ENCODE peak calls at places on chromosomes 2 and 18, in four cellular contexts. E, U, X and S are unnamed samples.

GRCh38 chr2:213285404-213285803 is 1.1 kb downstream of the SPAG16 start:
- DNase-seq in E (no peak), U (no peak), X (no peak), S (no peak)

GRCh38 chr2:237604960-237605359 is 14.4 kb upstream of the RAB17 start:
- DNase-seq in E (peak; percentile 64), U (no peak), X (no peak), S (no peak)

GRCh38 chr18:48796491-48797205 is 154.1 kb downstream of the SMAD7 start:
- DNase-seq in E (no peak), U (no peak), X (no peak), S (no peak)

GRCh38 chr2:188609321-188610049 is 317.8 kb downstream of the GULP1 start:
- DNase-seq in E (no peak), U (no peak), X (no peak), S (no peak)

GRCh38 chr18:23283933-23284430 is 148.7 kb downstream of the CABLES1 start:
- DNase-seq in E (peak; percentile 65), U (peak; percentile 86), X (no peak), S (peak; percentile 36)

GRCh38 chr2:158204741-158205165 is 103.1 kb downstream of the UPP2 start:
- DNase-seq in E (no peak), U (no peak), X (no peak), S (no peak)

GRCh38 chr2:11133238-11133935 is 21.9 kb upstream of the SLC66A3 start:
- DNase-seq in E (no peak), U (no peak), X (no peak), S (peak; percentile 37)

GRCh38 chr2:174259981-174260380 is 11.6 kb upstream of the OLA1 start:
- DNase-seq in E (no peak), U (no peak), X (no peak), S (no peak)

GRCh38 chr18:40577255-40577654 is 1377.8 kb upstream of the PIK3C3 start:
- DNase-seq in E (no peak), U (no peak), X (no peak), S (no peak)

GRCh38 chr2:98696167-98696566 is 34.8 kb downstream of the MGAT4A start:
- DNase-seq in E (no peak), U (no peak), X (no peak), S (no peak)

GRCh38 chr2:144683955-144684354 is 164.0 kb upstream of the ZEB2 start:
- DNase-seq in E (no peak), U (no peak), X (no peak), S (no peak)

GRCh38 chr18:45978084-45978483 is 11.0 kb upstream of the EPG5 start:
- DNase-seq in E (no peak), U (no peak), X (no peak), S (peak; percentile 17)

GRCh38 chr2:131004446-131005209 is 88.6 kb downstream of the FAM168B start:
- DNase-seq in E (no peak), U (no peak), X (no peak), S (no peak)

GRCh38 chr2:134104754-134105153 is 149.1 kb upstream of the MGAT5 start:
- DNase-seq in E (no peak), U (no peak), X (no peak), S (no peak)

GRCh38 chr2:134109725-134110124 is 144.1 kb upstream of the MGAT5 start:
- DNase-seq in E (no peak), U (no peak), X (no peak), S (no peak)

GRCh38 chr2:134108124-134108523 is 145.7 kb upstream of the MGAT5 start:
- DNase-seq in E (no peak), U (no peak), X (no peak), S (no peak)

GRCh38 chr2:134109246-134109645 is 144.6 kb upstream of the MGAT5 start:
- DNase-seq in E (no peak), U (no peak), X (no peak), S (no peak)

GRCh38 chr2:134107402-134107801 is 146.5 kb upstream of the MGAT5 start:
- DNase-seq in E (no peak), U (no peak), X (no peak), S (no peak)
- TF ChIP-seq TCF7 in E (no peak), U (no peak), X (no peak), S (no peak)

GRCh38 chr2:171346723-171347104 is 87.1 kb downstream of the METTL8 start:
- DNase-seq in E (no peak), U (no peak), X (no peak), S (no peak)

GRCh38 chr2:171345971-171346722 is 87.6 kb downstream of the METTL8 start:
- DNase-seq in E (no peak), U (no peak), X (no peak), S (no peak)

GRCh38 chr2:171341394-171341793 is 92.4 kb downstream of the METTL8 start:
- DNase-seq in E (no peak), U (no peak), X (no peak), S (no peak)

GRCh38 chr2:171344182-171344581 is 89.6 kb downstream of the METTL8 start:
- DNase-seq in E (no peak), U (no peak), X (no peak), S (no peak)

DNA sequence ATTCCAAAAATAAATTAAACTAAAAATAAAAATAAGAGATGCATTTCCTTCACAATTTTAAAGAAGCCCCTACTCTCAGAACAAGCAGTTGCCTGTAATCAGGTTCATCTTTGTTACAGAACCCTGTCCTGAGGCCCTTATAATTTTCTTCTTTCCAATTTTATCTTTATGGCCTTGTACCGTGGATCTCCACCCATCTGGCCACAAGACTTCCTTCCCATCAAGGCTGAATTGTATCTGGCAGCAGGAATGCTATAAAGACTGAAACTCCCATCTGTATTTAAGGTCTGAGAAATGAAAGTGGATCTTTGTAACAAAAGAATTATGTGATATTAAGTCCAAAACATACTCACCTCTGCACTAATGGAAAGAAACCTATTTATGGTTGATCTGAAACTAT is 91.8 kb downstream of the METTL8 start:
- DNase-seq in E (no peak), U (no peak), X (no peak), S (no peak)
- TF ChIP-seq CBFB in E (no peak), U (no peak), X (no peak), S (no peak)

GRCh38 chr2:177724398-177725287 is 332.1 kb downstream of the AGPS start:
- DNase-seq in E (peak; percentile 47), U (no peak), X (peak; percentile 76), S (peak; percentile 72)
- TF ChIP-seq TCF7 in E (no peak), U (no peak), X (no peak), S (no peak)

GRCh38 chr2:227043981-227044380 is 120.0 kb downstream of the COL4A4 start:
- DNase-seq in E (no peak), U (no peak), X (no peak), S (no peak)
- TF ChIP-seq CBFB in E (no peak), U (no peak), X (no peak), S (no peak)

GRCh38 chr2:132607407-132607806 is 62.6 kb downstream of the LYPD1 start:
- DNase-seq in E (no peak), U (no peak), X (no peak), S (no peak)
- TF ChIP-seq TCF7 in E (no peak), U (no peak), X (no peak), S (no peak)

DNA sequence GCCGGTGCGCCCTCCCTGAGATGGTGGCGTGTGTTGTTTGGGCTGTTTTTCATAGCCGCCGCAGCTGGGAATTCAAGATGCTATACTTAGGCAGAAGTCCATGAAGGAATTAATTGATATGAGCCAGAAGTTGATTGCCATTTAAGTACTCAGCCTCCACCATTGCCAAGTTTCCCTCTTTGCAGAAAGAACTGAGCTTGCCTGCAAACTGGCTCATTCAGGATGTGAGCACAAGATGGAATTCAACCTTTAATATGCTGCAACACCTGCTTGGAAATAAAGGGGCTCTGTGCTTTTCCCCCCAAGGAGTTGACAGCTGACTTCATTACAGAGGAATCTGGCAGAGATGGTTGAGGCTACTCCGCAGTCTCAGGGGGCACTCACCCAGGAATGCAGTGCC is 295.5 kb downstream of the ZNF521 start:
- DNase-seq in E (no peak), U (no peak), X (no peak), S (no peak)
- TF ChIP-seq CBFB in E (no peak), U (no peak), X (no peak), S (no peak)

GRCh38 chr2:112459372-112459771 is 22.6 kb upstream of the TTL start:
- DNase-seq in E (no peak), U (no peak), X (no peak), S (no peak)
- TF ChIP-seq TCF7 in E (no peak), U (no peak), X (no peak), S (no peak)

GRCh38 chr2:20223345-20224190 is 1.4 kb downstream of the SDC1 start:
- DNase-seq in E (peak; percentile 61), U (no peak), X (peak; percentile 47), S (peak; percentile 46)
- TF ChIP-seq CBFB in E (no peak), U (no peak), X (no peak), S (no peak)